ENCODE peak calls at places on chromosome 13, in four cellular contexts. P is fibroblast of the aortic adventitia, W is left ventricle myocardium inferior, I is AG04449. V is an unnamed sample.

GRCh38 chr13:98228661-98229349 is 51.7 kb upstream of the RNF113B start:
- DNase-seq in W (no peak), P (peak), I (no peak), V (no peak)

GRCh38 chr13:26019881-26020535 is 31.8 kb downstream of the SHISA2 start:
- DNase-seq in P (peak), W (no peak), I (peak), V (no peak)

GRCh38 chr13:112709825-112710783 is 20.3 kb downstream of the ATP11A start:
- DNase-seq in W (no peak), I (no peak), P (no peak), V (no peak)

GRCh38 chr13:33310245-33311038 is 24.9 kb upstream of the STARD13 start:
- DNase-seq in W (no peak), I (no peak), P (no peak), V (no peak)

GRCh38 chr13:86006317-86006716 is 207.1 kb upstream of the SLITRK6 start:
- DNase-seq in W (no peak), P (no peak), I (no peak), V (no peak)

GRCh38 chr13:28761586-28761985 is 42.8 kb upstream of the SLC46A3 start:
- DNase-seq in W (no peak), I (no peak), P (no peak), V (peak)

GRCh38 chr13:25881946-25882574 is 169.8 kb downstream of the SHISA2 start:
- DNase-seq in P (no peak), W (no peak), I (no peak), V (no peak)

GRCh38 chr13:55302568-55302967 is 1838.2 kb upstream of the PRR20A start:
- DNase-seq in P (no peak), W (no peak), I (no peak), V (no peak)

GRCh38 chr13:52925221-52925620 is 76.8 kb upstream of the PCDH8 start:
- DNase-seq in I (no peak), W (peak), P (no peak), V (no peak)

GRCh38 chr13:83618966-83619365 is 263.3 kb downstream of the SLITRK1 start:
- DNase-seq in W (no peak), I (peak), P (peak), V (no peak)

GRCh38 chr13:91369432-91369831 is 21.9 kb downstream of the MIR17HG start:
- DNase-seq in W (no peak), P (peak), I (no peak), V (no peak)

GRCh38 chr13:30847697-30848307 is 58.3 kb upstream of the MEDAG start:
- DNase-seq in I (peak), P (peak), W (no peak), V (no peak)

GRCh38 chr13:19763618-19764017 is 19.1 kb downstream of the PSPC1 start:
- DNase-seq in W (no peak), P (no peak), I (no peak), V (no peak)

GRCh38 chr13:41652735-41653361 is 195.5 kb downstream of the RGCC start:
- DNase-seq in W (no peak), P (peak), I (no peak), V (no peak)

GRCh38 chr13:111322916-111323331 is 2.5 kb downstream of the TEX29 start:
- DNase-seq in I (no peak), W (no peak), P (no peak), V (no peak)

GRCh38 chr13:101390461-101390860 is 25.8 kb downstream of the NALCN start:
- DNase-seq in I (no peak), P (peak), W (no peak), V (peak)

GRCh38 chr13:48975101-48975925 is at the start of gene FNDC3A:
- DNase-seq in W (peak), I (no peak), P (peak), V (peak)

GRCh38 chr13:113013303-113013702 is 44.3 kb downstream of the MCF2L start:
- DNase-seq in W (no peak), I (no peak), P (no peak), V (no peak)

GRCh38 chr13:24995225-24995804 is 100.6 kb upstream of the PABPC3 start:
- DNase-seq in I (peak), P (peak), W (no peak), V (peak)

GRCh38 chr13:41691276-41691675 is 233.9 kb downstream of the RGCC start:
- DNase-seq in P (peak), W (no peak), I (no peak), V (no peak)

GRCh38 chr13:114065926-114066774 is 66.3 kb downstream of the RASA3 start:
- DNase-seq in P (no peak), I (no peak), W (no peak), V (no peak)

GRCh38 chr13:20274466-20274865 is 42.3 kb upstream of the GJB6 start:
- DNase-seq in I (no peak), W (no peak), P (no peak), V (no peak)

GRCh38 chr13:80979035-80979641 is 638.2 kb upstream of the SPRY2 start:
- DNase-seq in W (no peak), P (peak), I (peak), V (peak)

GRCh38 chr13:51585696-51586095 is 1.4 kb downstream of the WDFY2 start:
- DNase-seq in W (no peak), P (peak), I (no peak), V (no peak)

GRCh38 chr13:76004411-76004810 is 368.3 kb downstream of the LMO7 start:
- DNase-seq in I (no peak), P (peak), W (no peak), V (no peak)

GRCh38 chr13:70098669-70099068 is 9.0 kb upstream of the ATXN8OS start:
- DNase-seq in P (no peak), I (no peak), W (no peak), V (no peak)
- TF ChIP-seq CTCF in P (no peak), I (no peak), W (peak), V (no peak)

GRCh38 chr13:66994097-66994496 is 236.0 kb downstream of the PCDH9 start:
- DNase-seq in I (no peak), P (peak), W (peak), V (no peak)
- H3K4me3 ChIP-seq in I (peak), P (peak), W (peak), V (no peak)

DNA sequence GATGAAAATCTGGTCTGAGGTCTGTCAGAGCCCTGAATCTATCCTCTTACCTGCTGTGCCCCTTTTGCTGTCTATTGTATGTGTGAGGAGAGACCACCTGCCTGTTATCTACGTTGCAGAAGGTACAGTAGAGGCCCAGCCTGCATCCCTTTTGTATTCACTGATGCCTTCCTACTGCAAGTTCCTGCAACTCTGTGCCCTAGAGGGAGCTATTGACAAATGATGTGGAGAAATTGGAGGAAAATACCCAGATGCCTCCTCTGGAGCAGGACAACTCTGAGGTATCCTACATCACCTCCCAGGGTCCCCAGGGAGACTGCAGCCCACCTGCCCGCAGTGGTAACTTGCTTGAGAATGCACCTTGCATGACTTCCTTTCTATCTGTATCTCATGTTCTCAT is 33.7 kb downstream of the SIAH3 start:
- DNase-seq in P (no peak), I (no peak), W (no peak), V (no peak)
- TF ChIP-seq CTCF in P (no peak), I (no peak), W (no peak), V (peak)

DNA sequence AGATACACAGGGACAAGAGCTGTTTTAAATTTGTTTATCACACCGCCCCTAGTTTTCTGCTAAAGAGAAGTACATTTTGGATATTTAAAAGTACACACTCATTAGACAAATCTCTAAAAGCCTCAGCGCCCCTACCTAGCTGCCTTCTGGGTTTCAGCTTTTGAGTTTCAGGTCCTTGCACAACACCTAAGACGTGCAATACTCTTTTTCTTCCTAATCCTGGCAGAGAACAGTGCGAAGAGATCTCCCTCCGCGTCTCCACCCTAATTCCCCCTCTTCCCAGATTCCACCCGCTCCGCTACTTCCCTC is 419 bp upstream of the KLF5 start:
- DNase-seq in P (no peak), I (no peak), W (no peak), V (no peak)
- H3K4me3 ChIP-seq in P (peak), I (peak), W (peak), V (peak)

DNA sequence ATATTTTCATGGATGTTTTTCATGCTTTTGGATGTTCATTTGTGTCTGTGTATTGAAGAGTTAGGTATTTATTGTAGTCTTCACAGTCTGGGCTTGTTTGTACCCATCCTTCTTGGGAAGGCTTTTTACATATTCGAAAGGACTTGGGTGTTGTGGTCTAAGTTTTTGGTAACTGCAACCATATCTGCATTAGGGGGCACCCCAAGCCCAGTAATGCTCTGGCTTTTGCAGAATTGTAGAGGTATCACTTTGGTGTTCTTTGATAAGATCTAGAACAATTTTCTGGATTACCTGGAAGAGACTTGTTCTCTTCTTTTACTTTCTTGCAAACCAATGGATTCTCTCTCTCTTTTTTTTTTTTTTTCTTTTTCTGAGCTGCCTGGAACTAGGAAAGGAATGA is 581.3 kb downstream of the DACH1 start:
- DNase-seq in W (no peak), I (no peak), P (no peak), V (no peak)
- TF ChIP-seq CTCF in W (peak), I (no peak), P (no peak), V (peak)

GRCh38 chr13:99977334-99977911 is 4.2 kb upstream of the ZIC2 start:
- DNase-seq in P (no peak), W (no peak), I (no peak), V (no peak)

GRCh38 chr13:99979453-99980200 is 2.0 kb upstream of the ZIC2 start:
- DNase-seq in I (no peak), W (no peak), P (no peak), V (no peak)

GRCh38 chr13:99976502-99977115 is 5.0 kb upstream of the ZIC2 start:
- DNase-seq in W (no peak), I (no peak), P (no peak), V (no peak)

GRCh38 chr13:99978781-99979452 is 2.7 kb upstream of the ZIC2 start:
- DNase-seq in W (no peak), I (no peak), P (no peak), V (no peak)

GRCh38 chr13:99977912-99978780 is 3.4 kb upstream of the ZIC2 start:
- DNase-seq in I (no peak), W (no peak), P (no peak), V (no peak)
- H3K4me3 ChIP-seq in I (no peak), W (no peak), P (no peak), V (no peak)

GRCh38 chr13:99969934-99970760 is 1.4 kb downstream of the ZIC5 start:
- DNase-seq in I (no peak), P (no peak), W (no peak), V (no peak)

GRCh38 chr13:99972190-99972731 is 694 bp upstream of the ZIC5 start:
- DNase-seq in P (no peak), W (no peak), I (no peak), V (no peak)

GRCh38 chr13:99971576-99972189 is at the start of gene ZIC5:
- DNase-seq in W (no peak), I (no peak), P (no peak), V (no peak)

GRCh38 chr13:99969368-99969933 is 2.1 kb downstream of the ZIC5 start:
- DNase-seq in I (no peak), W (no peak), P (no peak), V (no peak)

DNA sequence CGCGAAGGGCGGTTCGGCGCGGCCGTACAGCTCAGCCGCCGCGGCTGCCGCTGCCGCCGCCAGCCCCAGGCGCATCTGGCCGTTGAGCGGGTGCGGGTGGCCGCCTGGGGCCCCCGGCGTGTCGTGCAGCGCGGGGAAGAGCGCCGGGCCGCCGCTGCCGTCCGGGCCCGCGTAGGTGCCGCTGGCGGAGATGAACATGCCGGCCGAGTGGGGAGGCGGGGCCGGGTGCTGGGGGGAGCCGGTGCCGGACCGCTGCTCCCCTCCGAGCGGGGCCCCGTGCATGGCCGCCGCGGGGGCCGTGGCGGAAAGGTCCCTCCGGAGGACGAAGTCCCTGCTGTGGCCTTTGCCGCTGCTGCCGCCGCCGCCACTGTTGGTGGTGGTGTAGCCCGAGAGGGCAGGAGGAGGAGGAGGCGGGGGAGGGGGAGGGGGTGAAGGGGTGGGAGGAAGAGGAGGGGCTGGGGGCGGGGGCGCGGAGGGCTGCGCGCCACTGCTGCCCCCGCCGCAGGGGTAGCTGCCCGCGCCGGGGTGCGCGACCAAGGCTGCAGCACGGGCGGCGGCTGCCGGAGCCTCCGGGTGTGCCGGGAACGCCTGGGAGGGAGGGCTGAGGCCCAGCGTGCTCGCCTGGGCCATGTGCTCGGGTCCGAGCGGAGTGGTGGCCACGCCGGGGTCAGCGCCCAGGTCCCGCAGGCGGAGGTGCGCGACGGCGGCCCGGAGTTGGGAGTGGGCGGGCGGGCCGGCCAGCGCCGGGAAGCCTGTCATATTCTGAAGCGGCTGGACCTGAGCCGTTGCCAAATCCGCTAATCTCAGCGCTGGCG is 599 bp downstream of the ZIC5 start:
- DNase-seq in I (no peak), W (no peak), P (no peak), V (no peak)
- TF ChIP-seq CTCF in I (no peak), W (no peak), P (no peak), V (no peak)

DNA sequence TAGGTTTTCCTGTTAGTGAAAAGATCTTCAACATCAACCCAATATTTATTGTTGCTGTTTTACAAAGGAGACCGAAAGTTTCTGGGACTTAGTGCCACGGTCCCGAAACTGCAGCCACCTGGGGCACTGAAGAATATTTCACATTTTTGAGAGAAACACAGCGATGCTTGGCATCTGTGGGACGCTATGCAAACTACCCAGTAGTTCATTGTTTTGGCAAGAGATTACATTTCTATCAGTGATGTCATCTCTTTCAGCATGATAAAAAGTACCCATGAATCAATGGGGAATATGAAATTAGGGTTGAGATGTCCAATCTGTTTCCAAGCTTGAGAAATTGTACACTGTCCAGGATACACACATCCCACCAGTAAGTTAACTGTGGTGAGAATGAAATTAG is 43.9 kb downstream of the TGDS start:
- DNase-seq in I (no peak), P (no peak), W (no peak), V (no peak)
- H3K4me3 ChIP-seq in I (no peak), P (no peak), W (no peak), V (no peak)

V was measured in HFF-Myc.